ENCODE peak calls at places on chromosomes 2 and 18, in seven cellular contexts. I is sigmoid colon, C is SK-N-SH, A is A549, P is tibial nerve, M is HepG2, J is upper lobe of left lung. S is an unnamed sample.

GRCh38 chr2:26469092-26469710 is 8.7 kb downstream of the OTOF start:
- DNase-seq in M (peak), C (peak), J (no peak), I (no peak), A (peak), P (no peak), S (no peak)

GRCh38 chr2:88176352-88176952 is 6.3 kb downstream of the THNSL2 start:
- DNase-seq in I (no peak), P (no peak), C (no peak), M (no peak), A (no peak), J (no peak), S (no peak)

GRCh38 chr2:58918138-58918537 is 677.0 kb upstream of the FANCL start:
- DNase-seq in C (no peak), M (no peak), A (no peak), J (no peak), P (no peak), I (no peak), S (no peak)

GRCh38 chr2:10179422-10179821 is 56.9 kb downstream of the RRM2 start:
- DNase-seq in J (no peak), C (no peak), A (no peak), P (no peak), I (no peak), M (no peak), S (no peak)

GRCh38 chr2:229575569-229576315 is 138.6 kb downstream of the DNER start:
- DNase-seq in A (no peak), M (no peak), C (no peak), P (no peak), J (no peak), I (no peak), S (no peak)

GRCh38 chr2:180367831-180368230 is 360.7 kb upstream of the CWC22 start:
- DNase-seq in A (peak), P (no peak), I (no peak), C (no peak), M (no peak), J (no peak), S (no peak)

GRCh38 chr18:58528011-58528367 is 100.9 kb downstream of the ALPK2 start:
- DNase-seq in A (no peak), J (no peak), C (no peak), I (no peak), P (no peak), M (no peak), S (no peak)

GRCh38 chr2:50546790-50547189 is 485.1 kb downstream of the NRXN1 start:
- DNase-seq in J (no peak), C (no peak), P (no peak), I (no peak), M (no peak), A (no peak), S (no peak)

GRCh38 chr18:24019641-24020331 is 5.2 kb downstream of the TTC39C start:
- DNase-seq in A (no peak), C (no peak), P (no peak), I (no peak), J (no peak), M (no peak), S (no peak)

GRCh38 chr2:23536326-23536725 is 151.3 kb downstream of the KLHL29 start:
- DNase-seq in A (no peak), M (no peak), P (no peak), C (no peak), I (no peak), J (no peak), S (no peak)

GRCh38 chr2:73359915-73360697 is 25.5 kb upstream of the ALMS1 start:
- DNase-seq in C (peak), A (no peak), I (no peak), M (no peak), P (no peak), J (no peak), S (no peak)

GRCh38 chr2:85596486-85597143 is 1.1 kb downstream of the RNF181 start:
- DNase-seq in M (no peak), J (no peak), I (no peak), C (no peak), A (no peak), P (no peak), S (no peak)

GRCh38 chr2:237298323-237299118 is 115.4 kb downstream of the COL6A3 start:
- DNase-seq in C (peak), I (no peak), J (no peak), P (no peak), M (peak), A (peak), S (no peak)

GRCh38 chr2:135471106-135471505 is 59.9 kb downstream of the ZRANB3 start:
- DNase-seq in M (no peak), C (no peak), A (no peak), P (no peak), J (no peak), I (no peak), S (no peak)

GRCh38 chr2:148680462-148680861 is 35.9 kb downstream of the EPC2 start:
- DNase-seq in A (no peak), I (no peak), C (no peak), M (no peak), P (no peak), J (no peak), S (no peak)

GRCh38 chr2:65055427-65056214 is 595 bp upstream of the CEP68 start:
- DNase-seq in A (no peak), M (no peak), I (no peak), C (no peak), P (no peak), J (peak), S (no peak)

GRCh38 chr2:108263425-108263824 is 23.7 kb downstream of the SULT1C3 start:
- DNase-seq in A (no peak), I (no peak), C (no peak), M (no peak), P (no peak), J (no peak), S (no peak)

GRCh38 chr2:238864207-238865014 is 16.5 kb downstream of the TWIST2 start:
- DNase-seq in I (peak), A (peak), C (no peak), P (peak), M (peak), J (peak), S (peak)

GRCh38 chr2:205610437-205610836 is 71.9 kb upstream of the NRP2 start:
- DNase-seq in J (no peak), A (no peak), C (no peak), P (no peak), M (no peak), I (no peak), S (no peak)

GRCh38 chr2:86274265-86274917 is 63.0 kb downstream of the REEP1 start:
- DNase-seq in A (peak), C (no peak), I (no peak), J (no peak), M (no peak), P (no peak), S (peak)

GRCh38 chr2:46294185-46294836 is 2.9 kb upstream of the EPAS1 start:
- DNase-seq in J (no peak), M (no peak), C (peak), P (no peak), A (peak), I (no peak), S (no peak)

GRCh38 chr18:59155140-59155539 is 15.5 kb downstream of the SEC11C start:
- DNase-seq in C (no peak), J (no peak), I (no peak), M (no peak), P (no peak), A (peak), S (no peak)

GRCh38 chr2:19733951-19734425 is 167.8 kb downstream of the TTC32 start:
- DNase-seq in I (no peak), P (no peak), J (no peak), C (no peak), A (no peak), M (no peak), S (no peak)

GRCh38 chr2:9311488-9311887 is 104.9 kb downstream of the ASAP2 start:
- DNase-seq in C (peak), P (peak), J (no peak), I (peak), A (no peak), M (no peak), S (no peak)

GRCh38 chr18:78721281-78721949 is 258.2 kb upstream of the SALL3 start:
- DNase-seq in A (no peak), J (no peak), P (no peak), M (no peak), I (peak), C (no peak), S (no peak)

GRCh38 chr2:10382313-10383061 is 65.6 kb downstream of the ODC1 start:
- DNase-seq in J (no peak), P (peak), I (no peak), C (no peak), M (no peak), A (no peak), S (no peak)

GRCh38 chr2:54572262-54572635 is 116.1 kb downstream of the SPTBN1 start:
- DNase-seq in P (no peak), I (no peak), A (peak), M (peak), C (no peak), J (no peak), S (no peak)
- TF ChIP-seq EP300 in P (no peak), I (no peak), A (peak), M (peak), C (no peak), J (no peak), S (no peak)

DNA sequence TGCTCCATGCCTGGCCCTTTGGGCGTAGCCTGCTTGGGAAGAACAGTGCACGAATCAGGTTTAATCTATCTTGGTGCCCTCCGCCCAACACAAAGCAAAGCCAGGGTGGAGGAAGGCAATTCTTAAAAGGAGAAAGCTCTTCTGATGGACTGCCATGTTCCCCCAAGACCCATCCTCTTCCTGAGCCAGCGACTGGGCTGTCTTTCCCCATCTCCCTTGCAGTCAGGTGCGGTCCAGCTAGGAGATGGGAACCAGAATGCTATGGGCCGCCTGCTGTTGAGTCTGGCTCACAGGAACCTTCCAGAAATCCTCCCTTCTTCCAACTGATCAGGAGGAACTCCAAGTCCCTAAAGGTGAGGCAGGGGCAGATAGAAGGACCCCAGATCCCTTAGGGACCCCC is 105.0 kb downstream of the SH3BP4 start:
- DNase-seq in C (no peak), P (no peak), A (no peak), J (no peak), M (no peak), I (no peak), S (no peak)
- H3K27ac ChIP-seq in C (no peak), P (no peak), A (no peak), J (no peak), M (no peak), I (no peak), S (no peak)

DNA sequence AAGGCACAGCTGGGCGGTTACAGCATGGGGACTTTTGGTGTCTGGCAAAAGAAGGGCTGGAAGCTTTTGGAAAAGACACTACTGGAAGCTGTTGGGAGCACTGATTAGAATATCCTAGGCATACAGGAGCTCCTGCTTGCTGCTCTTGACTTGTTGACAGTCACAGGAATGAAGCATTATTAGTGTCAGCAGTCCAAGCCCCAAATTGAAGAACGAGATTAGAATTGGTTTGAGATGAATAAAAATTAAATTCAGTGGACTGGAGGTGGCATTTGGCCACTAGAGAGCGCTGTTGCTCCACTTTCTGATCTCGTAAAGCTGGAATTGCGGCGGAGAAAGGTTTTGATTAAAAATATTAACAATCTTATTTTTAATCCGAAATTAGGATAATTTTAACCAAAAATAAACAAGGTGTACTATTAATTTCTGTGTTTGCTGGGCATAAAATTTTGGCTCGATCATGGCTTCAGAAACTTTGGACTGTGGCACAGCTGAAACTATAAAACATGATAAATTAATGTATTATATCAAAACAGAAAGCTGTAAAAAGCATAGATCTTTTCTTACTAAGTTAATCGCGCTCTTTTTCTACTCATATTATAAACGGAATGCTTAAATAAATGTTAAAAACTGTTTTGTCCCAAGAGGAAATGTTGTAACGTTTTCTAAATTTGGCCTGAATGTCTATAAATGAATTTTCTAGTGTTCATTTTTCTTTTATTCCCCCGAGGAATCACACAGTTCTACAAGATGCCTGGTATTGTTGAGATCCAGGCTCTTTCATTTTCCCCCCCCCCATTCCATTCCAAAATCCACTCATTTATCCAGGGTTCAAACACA is 2.4 kb upstream of the HOXD8 start:
- DNase-seq in J (no peak), M (peak), A (peak), I (peak), P (peak), C (peak), S (no peak)
- H3K4me3 ChIP-seq in J (no peak), M (no peak), A (no peak), I (no peak), P (no peak), C (peak), S (no peak)

GRCh38 chr2:42103829-42104228 is 56.0 kb downstream of the PKDCC start:
- DNase-seq in J (no peak), P (no peak), A (no peak), C (no peak), M (no peak), I (no peak), S (no peak)

GRCh38 chr2:42099431-42100173 is 51.8 kb downstream of the PKDCC start:
- DNase-seq in C (no peak), M (no peak), J (no peak), P (no peak), I (no peak), A (no peak), S (no peak)

GRCh38 chr2:42102606-42103450 is 55.0 kb downstream of the PKDCC start:
- DNase-seq in J (peak), I (peak), M (no peak), C (peak), A (no peak), P (no peak), S (no peak)

GRCh38 chr2:42100696-42101585 is 53.1 kb downstream of the PKDCC start:
- DNase-seq in J (peak), A (no peak), I (peak), M (no peak), C (no peak), P (no peak), S (no peak)

GRCh38 chr2:42101641-42102605 is 54.1 kb downstream of the PKDCC start:
- DNase-seq in J (peak), A (no peak), M (peak), C (no peak), P (peak), I (peak), S (no peak)
- TF ChIP-seq EP300 in J (no peak), A (no peak), M (no peak), C (no peak), P (no peak), I (no peak), S (no peak)

GRCh38 chr2:176272870-176273269 is 3.6 kb downstream of the MTX2 start:
- DNase-seq in A (no peak), I (no peak), P (no peak), M (no peak), C (no peak), J (no peak), S (no peak)

GRCh38 chr2:176269319-176270099 is at the start of gene MTX2:
- DNase-seq in C (peak), A (peak), J (peak), M (peak), P (peak), I (peak), S (no peak)

GRCh38 chr2:176270100-176270750 is 983 bp downstream of the MTX2 start:
- DNase-seq in P (no peak), J (peak), M (no peak), C (no peak), I (no peak), A (no peak), S (no peak)

DNA sequence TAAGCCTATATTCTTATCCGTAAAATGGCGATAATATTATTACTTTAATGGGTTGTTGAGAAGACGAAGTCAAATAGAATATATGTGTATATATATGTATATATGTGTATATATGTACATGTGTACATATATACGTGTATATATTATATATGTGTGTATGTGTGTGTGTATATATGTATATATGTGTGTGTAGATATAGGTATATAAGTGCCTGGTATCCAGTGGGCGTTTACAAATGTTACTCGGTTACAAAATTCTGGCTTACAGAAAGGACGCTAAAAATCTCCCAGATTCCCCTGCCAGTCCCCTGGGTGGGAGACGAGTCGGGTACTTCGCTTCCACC is 295 bp upstream of the MTX2 start:
- DNase-seq in J (no peak), M (no peak), I (no peak), C (no peak), A (no peak), P (no peak), S (no peak)
- H3K27ac ChIP-seq in J (peak), M (peak), I (peak), C (peak), A (peak), P (peak), S (peak)

DNA sequence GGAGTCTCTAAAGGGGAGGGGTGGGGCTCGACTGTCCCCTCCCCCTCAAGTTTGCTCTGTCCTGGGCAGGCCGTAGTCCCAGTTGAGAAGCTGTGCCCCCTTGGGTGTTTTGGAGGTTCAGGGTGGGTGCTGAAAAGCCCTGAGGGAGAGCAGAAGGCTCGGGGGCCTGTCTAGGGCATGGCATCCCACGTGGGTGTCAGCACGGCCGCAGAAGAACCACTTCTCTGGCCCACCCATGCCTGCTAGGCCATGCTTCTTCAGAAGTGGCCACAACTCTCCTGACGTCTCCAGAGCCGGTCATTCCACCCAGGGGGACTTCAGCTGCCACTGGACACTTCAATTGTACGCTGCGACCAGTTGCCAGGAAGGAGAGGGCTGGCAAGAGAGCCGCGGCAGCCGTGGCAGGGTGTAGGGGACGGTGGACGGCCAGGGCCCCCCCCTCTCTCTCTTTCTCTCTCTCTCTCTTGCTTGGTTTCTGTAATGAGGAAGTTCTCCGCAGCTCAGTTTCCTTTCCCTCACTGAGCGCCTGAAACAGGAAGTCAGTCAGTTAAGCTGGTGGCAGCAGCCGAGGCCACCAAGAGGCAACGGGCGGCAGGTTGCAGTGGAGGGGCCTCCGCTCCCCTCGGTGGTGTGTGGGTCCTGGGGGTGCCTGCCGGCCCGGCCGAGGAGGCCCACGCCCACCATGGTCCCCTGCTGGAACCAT is at the start of gene INPP5D:
- DNase-seq in M (peak), A (no peak), P (no peak), J (peak), I (peak), C (no peak), S (no peak)
- H3K4me3 ChIP-seq in M (peak), A (no peak), P (peak), J (peak), I (peak), C (no peak), S (peak)

GRCh38 chr18:6836331-6836730 is 106.8 kb downstream of the ARHGAP28 start:
- DNase-seq in A (no peak), J (no peak), P (no peak), C (no peak), M (no peak), I (no peak), S (no peak)
- TF ChIP-seq EP300 in A (no peak), J (no peak), P (no peak), C (no peak), M (no peak), I (no peak), S (no peak)

S was measured in esophagus muscularis mucosa.